ENCODE peak calls at places on chromosome 5, in five cellular contexts. One of them, this sample, is unnamed.
A peak's percentile ranks its signal among the peaks of the same experiment; 100 is the strongest.

GRCh38 chr5:112086740-112087139 is 329.7 kb upstream of the NREP start:
- DNase-seq in vagina: no peak
- DNase-seq in ovary: no peak
- DNase-seq in HCT116: no peak
- DNase-seq in gastrocnemius medialis: no peak
- DNase-seq in this sample: no peak

GRCh38 chr5:142245776-142246175 is 79.0 kb downstream of the SPRY4 start:
- DNase-seq in ovary: no peak
- DNase-seq in gastrocnemius medialis: no peak
- DNase-seq in HCT116: no peak
- DNase-seq in vagina: no peak
- DNase-seq in this sample: no peak

GRCh38 chr5:163968651-163969050 is 463.2 kb downstream of the MAT2B start:
- DNase-seq in vagina: no peak
- DNase-seq in ovary: no peak
- DNase-seq in gastrocnemius medialis: no peak
- DNase-seq in HCT116: no peak
- DNase-seq in this sample: no peak

GRCh38 chr5:159038907-159039306 is 60.8 kb downstream of the EBF1 start:
- DNase-seq in ovary: no peak
- DNase-seq in gastrocnemius medialis: no peak
- DNase-seq in vagina: no peak
- DNase-seq in HCT116: no peak
- DNase-seq in this sample: no peak

GRCh38 chr5:163645421-163646416 is 140.3 kb downstream of the MAT2B start:
- DNase-seq in ovary: no peak
- DNase-seq in HCT116: no peak
- DNase-seq in vagina: no peak
- DNase-seq in gastrocnemius medialis: no peak
- DNase-seq in this sample: no peak

GRCh38 chr5:79613571-79613970 is 1.3 kb downstream of the TENT2 start:
- DNase-seq in vagina: no peak
- DNase-seq in ovary: no peak
- DNase-seq in HCT116: no peak
- DNase-seq in gastrocnemius medialis: no peak
- DNase-seq in this sample: no peak

GRCh38 chr5:61467766-61468482 is 135.9 kb downstream of the ZSWIM6 start:
- DNase-seq in HCT116: no peak
- DNase-seq in vagina: no peak
- DNase-seq in ovary: no peak
- DNase-seq in gastrocnemius medialis: no peak
- DNase-seq in this sample: no peak

GRCh38 chr5:27830551-27830950 is 792.2 kb upstream of the CDH9 start:
- DNase-seq in vagina: no peak
- DNase-seq in HCT116: no peak
- DNase-seq in gastrocnemius medialis: no peak
- DNase-seq in ovary: no peak
- DNase-seq in this sample: no peak

GRCh38 chr5:154262376-154262775 is 71.8 kb downstream of the GALNT10 start:
- DNase-seq in ovary: no peak
- DNase-seq in vagina: peak; percentile 54
- DNase-seq in HCT116: no peak
- DNase-seq in gastrocnemius medialis: no peak
- DNase-seq in this sample: no peak

GRCh38 chr5:1445313-1445894 is at the start of gene SLC6A3:
- DNase-seq in gastrocnemius medialis: no peak
- DNase-seq in HCT116: no peak
- DNase-seq in vagina: no peak
- DNase-seq in ovary: no peak
- DNase-seq in this sample: peak; percentile 30

GRCh38 chr5:14400085-14400484 is 181.5 kb upstream of the OTULINL start:
- DNase-seq in ovary: no peak
- DNase-seq in gastrocnemius medialis: no peak
- DNase-seq in HCT116: no peak
- DNase-seq in vagina: no peak
- DNase-seq in this sample: no peak

GRCh38 chr5:171143926-171144325 is 165.1 kb upstream of the TLX3 start:
- DNase-seq in ovary: no peak
- DNase-seq in HCT116: no peak
- DNase-seq in vagina: no peak
- DNase-seq in gastrocnemius medialis: no peak
- DNase-seq in this sample: no peak

GRCh38 chr5:180380856-180381255 is 27.7 kb upstream of the GFPT2 start:
- DNase-seq in HCT116: no peak
- DNase-seq in gastrocnemius medialis: no peak
- DNase-seq in vagina: no peak
- DNase-seq in ovary: no peak
- DNase-seq in this sample: no peak

GRCh38 chr5:65708140-65708539 is 13.8 kb downstream of the SGTB start:
- DNase-seq in ovary: no peak
- DNase-seq in gastrocnemius medialis: no peak
- DNase-seq in vagina: no peak
- DNase-seq in HCT116: no peak
- DNase-seq in this sample: no peak

GRCh38 chr5:10518352-10518751 is 45.5 kb upstream of the ANKRD33B start:
- DNase-seq in ovary: no peak
- DNase-seq in vagina: no peak
- DNase-seq in gastrocnemius medialis: no peak
- DNase-seq in HCT116: no peak
- DNase-seq in this sample: no peak

GRCh38 chr5:42064821-42065220 is 139.7 kb downstream of the FBXO4 start:
- DNase-seq in ovary: no peak
- DNase-seq in vagina: no peak
- DNase-seq in gastrocnemius medialis: no peak
- DNase-seq in HCT116: no peak
- DNase-seq in this sample: no peak

GRCh38 chr5:143955140-143955539 is 143.2 kb downstream of the HMHB1 start:
- DNase-seq in vagina: no peak
- DNase-seq in gastrocnemius medialis: peak; percentile 12
- DNase-seq in ovary: no peak
- DNase-seq in HCT116: no peak
- DNase-seq in this sample: no peak

GRCh38 chr5:177447611-177448243 is 1.1 kb downstream of the PRR7 start:
- DNase-seq in vagina: no peak
- DNase-seq in HCT116: peak; percentile 73
- DNase-seq in ovary: no peak
- DNase-seq in gastrocnemius medialis: no peak
- DNase-seq in this sample: no peak

GRCh38 chr5:83353774-83354173 is 117.8 kb upstream of the VCAN start:
- DNase-seq in HCT116: no peak
- DNase-seq in ovary: no peak
- DNase-seq in gastrocnemius medialis: no peak
- DNase-seq in vagina: no peak
- DNase-seq in this sample: peak; percentile 61

GRCh38 chr5:82074968-82075367 is 103.1 kb downstream of the ATG10 start:
- DNase-seq in HCT116: no peak
- DNase-seq in ovary: no peak
- DNase-seq in gastrocnemius medialis: no peak
- DNase-seq in vagina: no peak
- DNase-seq in this sample: no peak

GRCh38 chr5:75668988-75669760 is 48.1 kb downstream of the POC5 start:
- DNase-seq in ovary: peak; percentile 37
- DNase-seq in gastrocnemius medialis: peak; percentile 16
- DNase-seq in vagina: no peak
- DNase-seq in HCT116: no peak
- DNase-seq in this sample: peak; percentile 90

GRCh38 chr5:149039501-149039900 is 23.4 kb downstream of the SH3TC2 start:
- DNase-seq in HCT116: no peak
- DNase-seq in vagina: no peak
- DNase-seq in ovary: no peak
- DNase-seq in gastrocnemius medialis: no peak
- DNase-seq in this sample: no peak

GRCh38 chr5:52007230-52007858 is 624.1 kb downstream of the ISL1 start:
- DNase-seq in gastrocnemius medialis: no peak
- DNase-seq in ovary: no peak
- DNase-seq in HCT116: peak; percentile 16
- DNase-seq in vagina: no peak
- DNase-seq in this sample: peak; percentile 26

GRCh38 chr5:177189416-177189815 is 55.8 kb downstream of the NSD1 start:
- DNase-seq in gastrocnemius medialis: no peak
- DNase-seq in HCT116: no peak
- DNase-seq in vagina: no peak
- DNase-seq in ovary: no peak
- DNase-seq in this sample: no peak

GRCh38 chr5:174636081-174636480 is 88.3 kb upstream of the MSX2 start:
- DNase-seq in gastrocnemius medialis: no peak
- DNase-seq in vagina: no peak
- DNase-seq in HCT116: no peak
- DNase-seq in ovary: no peak
- DNase-seq in this sample: no peak
- TF ChIP-seq POLR2A in gastrocnemius medialis: no peak
- TF ChIP-seq POLR2A in vagina: no peak
- TF ChIP-seq POLR2A in HCT116: no peak
- TF ChIP-seq POLR2A in ovary: no peak
- TF ChIP-seq POLR2A in this sample: no peak

GRCh38 chr5:3605298-3606010 is 9.8 kb downstream of the IRX1 start:
- DNase-seq in vagina: no peak
- DNase-seq in HCT116: no peak
- DNase-seq in gastrocnemius medialis: no peak
- DNase-seq in ovary: no peak
- DNase-seq in this sample: no peak

GRCh38 chr5:3601929-3602712 is 6.5 kb downstream of the IRX1 start:
- DNase-seq in gastrocnemius medialis: no peak
- DNase-seq in ovary: no peak
- DNase-seq in vagina: no peak
- DNase-seq in HCT116: no peak
- DNase-seq in this sample: no peak

GRCh38 chr5:3604501-3604900 is 8.9 kb downstream of the IRX1 start:
- DNase-seq in gastrocnemius medialis: no peak
- DNase-seq in ovary: no peak
- DNase-seq in vagina: no peak
- DNase-seq in HCT116: no peak
- DNase-seq in this sample: no peak

GRCh38 chr5:3601060-3601710 is 5.6 kb downstream of the IRX1 start:
- DNase-seq in HCT116: no peak
- DNase-seq in gastrocnemius medialis: no peak
- DNase-seq in ovary: no peak
- DNase-seq in vagina: no peak
- DNase-seq in this sample: no peak

GRCh38 chr5:3602713-3603502 is 7.3 kb downstream of the IRX1 start:
- DNase-seq in ovary: no peak
- DNase-seq in HCT116: no peak
- DNase-seq in gastrocnemius medialis: no peak
- DNase-seq in vagina: no peak
- DNase-seq in this sample: peak; percentile 4
- TF ChIP-seq POLR2A in ovary: no peak
- TF ChIP-seq POLR2A in HCT116: no peak
- TF ChIP-seq POLR2A in gastrocnemius medialis: no peak
- TF ChIP-seq POLR2A in vagina: no peak
- TF ChIP-seq POLR2A in this sample: no peak

GRCh38 chr5:147830035-147830434 is 1.4 kb downstream of the SPINK1 start:
- DNase-seq in ovary: no peak
- DNase-seq in vagina: no peak
- DNase-seq in HCT116: no peak
- DNase-seq in gastrocnemius medialis: no peak
- DNase-seq in this sample: no peak

GRCh38 chr5:147836439-147836838 is 5.0 kb upstream of the SPINK1 start:
- DNase-seq in gastrocnemius medialis: no peak
- DNase-seq in ovary: no peak
- DNase-seq in HCT116: no peak
- DNase-seq in vagina: no peak
- DNase-seq in this sample: no peak

GRCh38 chr5:147835386-147835798 is 3.9 kb upstream of the SPINK1 start:
- DNase-seq in HCT116: no peak
- DNase-seq in vagina: no peak
- DNase-seq in ovary: no peak
- DNase-seq in gastrocnemius medialis: no peak
- DNase-seq in this sample: no peak

GRCh38 chr5:147826351-147826750 is 5.1 kb downstream of the SPINK1 start:
- DNase-seq in ovary: no peak
- DNase-seq in gastrocnemius medialis: no peak
- DNase-seq in HCT116: no peak
- DNase-seq in vagina: no peak
- DNase-seq in this sample: no peak

GRCh38 chr5:147831465-147831864 is at the start of gene SPINK1:
- DNase-seq in HCT116: no peak
- DNase-seq in gastrocnemius medialis: no peak
- DNase-seq in vagina: no peak
- DNase-seq in ovary: no peak
- DNase-seq in this sample: no peak
- TF ChIP-seq POLR2A in HCT116: no peak
- TF ChIP-seq POLR2A in gastrocnemius medialis: no peak
- TF ChIP-seq POLR2A in vagina: no peak
- TF ChIP-seq POLR2A in ovary: no peak
- TF ChIP-seq POLR2A in this sample: no peak

GRCh38 chr5:127074466-127074865 is 1.2 kb upstream of the C5orf63 start:
- DNase-seq in HCT116: no peak
- DNase-seq in vagina: no peak
- DNase-seq in gastrocnemius medialis: no peak
- DNase-seq in ovary: no peak
- DNase-seq in this sample: no peak

GRCh38 chr5:127070243-127070642 is 3.1 kb downstream of the C5orf63 start:
- DNase-seq in vagina: no peak
- DNase-seq in HCT116: no peak
- DNase-seq in ovary: no peak
- DNase-seq in gastrocnemius medialis: no peak
- DNase-seq in this sample: no peak

GRCh38 chr5:127077346-127077745 is 4.0 kb upstream of the C5orf63 start:
- DNase-seq in vagina: no peak
- DNase-seq in gastrocnemius medialis: no peak
- DNase-seq in ovary: no peak
- DNase-seq in HCT116: no peak
- DNase-seq in this sample: no peak

GRCh38 chr5:127076730-127077129 is 3.4 kb upstream of the C5orf63 start:
- DNase-seq in HCT116: no peak
- DNase-seq in gastrocnemius medialis: no peak
- DNase-seq in ovary: no peak
- DNase-seq in vagina: no peak
- DNase-seq in this sample: no peak

DNA sequence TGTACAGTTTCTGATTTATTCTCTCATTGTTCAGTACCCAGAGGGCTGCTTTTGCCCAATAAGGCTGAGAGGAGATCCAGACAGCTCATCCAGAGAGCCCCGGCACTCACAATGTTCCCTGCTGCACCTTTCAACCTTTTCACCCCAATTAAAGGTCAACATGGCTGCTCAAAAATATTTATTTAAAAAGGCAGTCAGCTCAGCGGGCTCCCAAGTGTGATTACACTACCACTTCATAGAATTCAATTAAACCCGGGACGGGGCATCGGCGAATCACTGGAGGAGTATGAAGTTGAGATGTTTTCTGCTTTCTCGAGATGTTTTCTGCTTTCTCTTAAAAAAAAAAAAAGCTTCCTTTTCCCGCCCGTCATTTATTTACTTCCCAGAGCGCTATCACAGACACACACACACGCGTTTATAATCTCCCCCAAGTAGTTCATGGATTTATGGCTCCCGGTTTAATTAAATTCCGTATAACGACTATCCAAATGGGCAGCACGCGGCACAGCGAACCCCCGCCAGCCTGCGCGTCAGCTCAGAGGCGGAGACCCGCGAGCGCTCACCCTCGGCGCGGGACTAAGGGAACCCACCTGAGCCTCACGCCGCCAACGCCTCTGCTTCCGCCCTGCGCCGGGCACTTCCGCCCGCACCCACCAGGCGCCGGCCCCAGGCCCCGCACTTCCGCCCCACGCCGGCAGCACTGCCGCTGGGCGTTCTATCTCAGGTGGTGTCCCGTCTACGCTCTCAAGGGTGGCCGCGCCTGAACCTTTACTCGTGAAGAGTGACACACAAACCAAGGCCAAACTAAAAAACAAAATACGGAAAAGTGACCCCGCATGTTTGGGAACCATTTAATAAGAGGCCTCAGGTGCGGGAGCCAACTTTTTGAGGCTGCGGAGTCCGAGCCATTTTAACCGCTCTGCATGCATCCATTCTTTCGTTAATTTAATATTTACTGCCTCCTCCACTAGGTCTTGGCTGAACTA is at the start of gene C5orf63:
- DNase-seq in vagina: no peak
- DNase-seq in gastrocnemius medialis: peak; percentile 68
- DNase-seq in HCT116: peak; percentile 8
- DNase-seq in ovary: peak; percentile 51
- DNase-seq in this sample: peak; percentile 78
- TF ChIP-seq POLR2A in vagina: no peak
- TF ChIP-seq POLR2A in gastrocnemius medialis: peak; percentile 33
- TF ChIP-seq POLR2A in HCT116: peak; percentile 54
- TF ChIP-seq POLR2A in ovary: no peak
- TF ChIP-seq POLR2A in this sample: peak; percentile 46

This sample was measured in erythroblast.